ENCODE peak calls at places on chromosomes 7 and 10, in four cellular contexts. One of them, this sample, is unnamed.

GRCh38 chr7:41107330-41107937 is 595.5 kb downstream of the INHBA start:
- DNase-seq in CD8-positive, alpha-beta memory T cell: no peak
- DNase-seq in uterus: peak; percentile 19
- DNase-seq in NCI-H146: no peak
- DNase-seq in this sample: no peak

GRCh38 chr10:63702107-63702506 is 180.9 kb downstream of the REEP3 start:
- DNase-seq in CD8-positive, alpha-beta memory T cell: no peak
- DNase-seq in uterus: no peak
- DNase-seq in NCI-H146: peak; percentile 62
- DNase-seq in this sample: no peak

GRCh38 chr10:32378371-32379301 is 31.7 kb upstream of the EPC1 start:
- DNase-seq in CD8-positive, alpha-beta memory T cell: peak; percentile 88
- DNase-seq in uterus: peak; percentile 91
- DNase-seq in NCI-H146: peak; percentile 93
- DNase-seq in this sample: peak; percentile 91

GRCh38 chr10:123445336-123445735 is 220.8 kb upstream of the GPR26 start:
- DNase-seq in CD8-positive, alpha-beta memory T cell: no peak
- DNase-seq in uterus: no peak
- DNase-seq in NCI-H146: no peak
- DNase-seq in this sample: no peak

GRCh38 chr7:57404343-57404966 is 45.5 kb upstream of the ZNF716 start:
- DNase-seq in CD8-positive, alpha-beta memory T cell: no peak
- DNase-seq in uterus: no peak
- DNase-seq in NCI-H146: peak; percentile 35
- DNase-seq in this sample: no peak

GRCh38 chr7:80014507-80014906 is 120.1 kb upstream of the GNAI1 start:
- DNase-seq in CD8-positive, alpha-beta memory T cell: no peak
- DNase-seq in uterus: no peak
- DNase-seq in NCI-H146: no peak
- DNase-seq in this sample: no peak

GRCh38 chr7:79936281-79936983 is 198.2 kb upstream of the GNAI1 start:
- DNase-seq in CD8-positive, alpha-beta memory T cell: no peak
- DNase-seq in uterus: no peak
- DNase-seq in NCI-H146: no peak
- DNase-seq in this sample: no peak

GRCh38 chr10:42646692-42647640 is 8.6 kb upstream of the ZNF33B start:
- DNase-seq in CD8-positive, alpha-beta memory T cell: no peak
- DNase-seq in uterus: no peak
- DNase-seq in NCI-H146: no peak
- DNase-seq in this sample: no peak

GRCh38 chr7:51316262-51316665 is 345 bp downstream of the COBL start:
- DNase-seq in CD8-positive, alpha-beta memory T cell: no peak
- DNase-seq in uterus: no peak
- DNase-seq in NCI-H146: peak; percentile 73
- DNase-seq in this sample: no peak

GRCh38 chr10:3002304-3002703 is 65.0 kb upstream of the PFKP start:
- DNase-seq in CD8-positive, alpha-beta memory T cell: no peak
- DNase-seq in uterus: no peak
- DNase-seq in NCI-H146: no peak
- DNase-seq in this sample: no peak

GRCh38 chr10:86687750-86688149 is 19.4 kb downstream of the LDB3 start:
- DNase-seq in CD8-positive, alpha-beta memory T cell: no peak
- DNase-seq in uterus: no peak
- DNase-seq in NCI-H146: no peak
- DNase-seq in this sample: no peak

GRCh38 chr7:104040666-104041065 is 51.2 kb upstream of the RELN start:
- DNase-seq in CD8-positive, alpha-beta memory T cell: no peak
- DNase-seq in uterus: no peak
- DNase-seq in NCI-H146: no peak
- DNase-seq in this sample: no peak

GRCh38 chr10:133206311-133207040 is 23.5 kb upstream of the UTF1 start:
- DNase-seq in CD8-positive, alpha-beta memory T cell: no peak
- DNase-seq in uterus: no peak
- DNase-seq in NCI-H146: no peak
- DNase-seq in this sample: no peak

GRCh38 chr7:47724335-47724982 is 142.5 kb upstream of the TNS3 start:
- DNase-seq in CD8-positive, alpha-beta memory T cell: no peak
- DNase-seq in uterus: no peak
- DNase-seq in NCI-H146: peak; percentile 82
- DNase-seq in this sample: no peak

GRCh38 chr7:108120943-108121342 is 9.2 kb downstream of the LAMB4 start:
- DNase-seq in CD8-positive, alpha-beta memory T cell: no peak
- DNase-seq in uterus: no peak
- DNase-seq in NCI-H146: no peak
- DNase-seq in this sample: no peak

GRCh38 chr7:49001610-49002033 is 77.3 kb downstream of the CDC14C start:
- DNase-seq in CD8-positive, alpha-beta memory T cell: no peak
- DNase-seq in uterus: no peak
- DNase-seq in NCI-H146: peak; percentile 15
- DNase-seq in this sample: no peak

GRCh38 chr7:116785851-116786250 is 76.5 kb upstream of the CAPZA2 start:
- DNase-seq in CD8-positive, alpha-beta memory T cell: no peak
- DNase-seq in uterus: no peak
- DNase-seq in NCI-H146: no peak
- DNase-seq in this sample: no peak

GRCh38 chr10:3756360-3756740 is 28.7 kb downstream of the KLF6 start:
- DNase-seq in CD8-positive, alpha-beta memory T cell: no peak
- DNase-seq in uterus: no peak
- DNase-seq in NCI-H146: no peak
- DNase-seq in this sample: no peak

GRCh38 chr7:49852619-49853462 is 79.4 kb downstream of the VWC2 start:
- DNase-seq in CD8-positive, alpha-beta memory T cell: no peak
- DNase-seq in uterus: peak; percentile 29
- DNase-seq in NCI-H146: peak; percentile 12
- DNase-seq in this sample: no peak

GRCh38 chr10:107915277-107915634 is 750.8 kb upstream of the SORCS1 start:
- DNase-seq in CD8-positive, alpha-beta memory T cell: no peak
- DNase-seq in uterus: no peak
- DNase-seq in NCI-H146: no peak
- DNase-seq in this sample: no peak

GRCh38 chr7:44257618-44258422 is 57.0 kb downstream of the YKT6 start:
- DNase-seq in CD8-positive, alpha-beta memory T cell: peak; percentile 28
- DNase-seq in uterus: peak; percentile 31
- DNase-seq in NCI-H146: no peak
- DNase-seq in this sample: peak; percentile 15

GRCh38 chr10:70540089-70540788 is 61.7 kb downstream of the PALD1 start:
- DNase-seq in CD8-positive, alpha-beta memory T cell: no peak
- DNase-seq in uterus: no peak
- DNase-seq in NCI-H146: no peak
- DNase-seq in this sample: no peak

GRCh38 chr10:98528166-98528784 is 81.5 kb upstream of the HPS1 start:
- DNase-seq in CD8-positive, alpha-beta memory T cell: no peak
- DNase-seq in uterus: no peak
- DNase-seq in NCI-H146: no peak
- DNase-seq in this sample: no peak

This sample was measured in T follicular helper cell.